ENCODE peak calls at places on chromosomes 6 and 20, in five cellular contexts. R is AG09319, S is ureter, I is uterus, B is nephron progenitor cell. A is an unnamed sample.

GRCh38 chr6:134908906-134909516 is 40.9 kb downstream of the ALDH8A1 start:
- DNase-seq in S (peak; percentile 55), B (no peak), R (peak; percentile 75), I (peak; percentile 87), A (no peak)

GRCh38 chr6:112372213-112372806 is 25.2 kb downstream of the RFPL4B start:
- DNase-seq in S (no peak), B (no peak), I (no peak), R (peak; percentile 27), A (no peak)

GRCh38 chr20:58096880-58097813 is 131.3 kb downstream of the ANKRD60 start:
- DNase-seq in B (no peak), I (no peak), S (no peak), R (no peak), A (no peak)

GRCh38 chr6:298233-299049 is 6.2 kb downstream of the DUSP22 start:
- DNase-seq in B (no peak), S (no peak), R (no peak), I (no peak), A (no peak)

GRCh38 chr6:45619994-45620471 is 242.3 kb upstream of the SUPT3H start:
- DNase-seq in B (no peak), S (no peak), R (no peak), I (no peak), A (no peak)

GRCh38 chr6:47655719-47656595 is 42.4 kb upstream of the ADGRF4 start:
- DNase-seq in B (peak; percentile 21), S (peak; percentile 68), I (no peak), R (no peak), A (peak; percentile 21)

GRCh38 chr20:20802328-20802727 is 89.9 kb upstream of the RALGAPA2 start:
- DNase-seq in S (no peak), I (no peak), R (no peak), B (no peak), A (no peak)

GRCh38 chr20:56626367-56627121 is 2.6 kb upstream of the TFAP2C start:
- DNase-seq in R (no peak), B (peak; percentile 70), I (no peak), S (peak; percentile 59), A (peak; percentile 68)

GRCh38 chr6:130215526-130215925 is 7.2 kb downstream of the SAMD3 start:
- DNase-seq in B (no peak), R (no peak), S (no peak), I (no peak), A (no peak)

GRCh38 chr6:4413073-4413472 is 277.7 kb upstream of the ECI2 start:
- DNase-seq in B (no peak), I (no peak), S (no peak), R (no peak), A (no peak)

GRCh38 chr20:57451759-57452661 is 60.8 kb downstream of the RBM38 start:
- DNase-seq in S (no peak), R (no peak), B (no peak), I (no peak), A (no peak)

GRCh38 chr6:95837890-95838289 is 177.9 kb upstream of the FUT9 start:
- DNase-seq in B (no peak), I (no peak), S (no peak), R (no peak), A (no peak)

GRCh38 chr6:136962661-136963060 is 40.6 kb downstream of the SLC35D3 start:
- DNase-seq in S (no peak), B (no peak), R (no peak), I (no peak), A (peak; percentile 62)

GRCh38 chr20:17097603-17098002 is 129.2 kb upstream of the PCSK2 start:
- DNase-seq in S (no peak), R (no peak), B (no peak), I (no peak), A (no peak)

GRCh38 chr6:41901882-41902519 is 6.8 kb upstream of the USP49 start:
- DNase-seq in S (no peak), R (no peak), B (no peak), I (no peak), A (peak; percentile 25)

GRCh38 chr6:83867527-83868161 is 8.2 kb downstream of the CYB5R4 start:
- DNase-seq in R (peak; percentile 88), B (peak; percentile 12), I (no peak), S (no peak), A (peak; percentile 32)

GRCh38 chr6:5315883-5316282 is 54.6 kb downstream of the FARS2 start:
- DNase-seq in B (no peak), S (no peak), I (no peak), R (peak; percentile 14), A (peak; percentile 26)

GRCh38 chr6:79993012-79993910 is 11.2 kb upstream of the TTK start:
- DNase-seq in R (no peak), I (no peak), S (no peak), B (no peak), A (no peak)

GRCh38 chr6:11460001-11460668 is 77.4 kb upstream of the TMEM170B start:
- DNase-seq in R (no peak), I (no peak), B (no peak), S (no peak), A (no peak)

GRCh38 chr6:152356659-152357058 is 280.5 kb downstream of the SYNE1 start:
- DNase-seq in S (peak; percentile 5), I (no peak), B (no peak), R (no peak), A (no peak)

GRCh38 chr20:1877604-1878195 is 17.5 kb upstream of the SIRPA start:
- DNase-seq in B (no peak), R (no peak), I (no peak), S (no peak), A (no peak)

GRCh38 chr6:116412270-116412669 is 41.5 kb downstream of the DSE start:
- DNase-seq in B (peak; percentile 9), I (no peak), S (no peak), R (no peak), A (no peak)

GRCh38 chr6:85670573-85670972 is 27.9 kb upstream of the SYNCRIP start:
- DNase-seq in B (no peak), S (no peak), I (no peak), R (no peak), A (no peak)

GRCh38 chr20:3045816-3046676 is at the start of gene MRPS26:
- DNase-seq in B (peak; percentile 91), I (peak; percentile 86), S (peak; percentile 89), R (peak; percentile 65), A (peak; percentile 94)